ENCODE peak calls at places on chromosomes 11 and 22, in eight cellular contexts. F, Y, E, S, K, L, H and O are unnamed samples.
A peak's percentile ranks its signal among the peaks of the same experiment; 100 is the strongest.

GRCh38 chr22:26956346-26956745 is 299.0 kb downstream of the MIAT start:
- DNase-seq in F (no peak), Y (no peak), E (no peak), S (no peak), K (no peak), L (no peak), H (no peak), O (no peak)

GRCh38 chr11:94007906-94008305 is 13.2 kb upstream of the HEPHL1 start:
- DNase-seq in F (no peak), Y (no peak), E (no peak), S (no peak), K (no peak), L (no peak), H (no peak), O (peak; percentile 88)

GRCh38 chr11:8011981-8012444 is 24.9 kb downstream of the EIF3F start:
- DNase-seq in F (no peak), Y (no peak), E (peak; percentile 68), S (peak; percentile 86), K (peak; percentile 99), L (no peak), H (no peak), O (peak; percentile 72)

GRCh38 chr11:46367244-46367915 is 14.1 kb upstream of the MDK start:
- DNase-seq in F (no peak), Y (peak; percentile 74), E (peak; percentile 64), S (peak; percentile 61), K (peak; percentile 68), L (peak; percentile 80), H (no peak), O (no peak)

GRCh38 chr11:120511804-120512726 is 517 bp downstream of the GRIK4 start:
- DNase-seq in F (no peak), Y (no peak), E (no peak), S (no peak), K (no peak), L (peak; percentile 79), H (no peak), O (no peak)

GRCh38 chr11:117840881-117841581 is 16.5 kb upstream of the FXYD2 start:
- DNase-seq in F (no peak), Y (no peak), E (no peak), S (no peak), K (no peak), L (peak; percentile 43), H (no peak), O (no peak)

GRCh38 chr11:115321602-115322289 is 182.5 kb downstream of the CADM1 start:
- DNase-seq in F (no peak), Y (no peak), E (peak; percentile 49), S (no peak), K (no peak), L (no peak), H (no peak), O (no peak)

GRCh38 chr11:43278302-43278956 is 33.4 kb upstream of the API5 start:
- DNase-seq in F (no peak), Y (peak; percentile 23), E (peak; percentile 13), S (peak; percentile 59), K (peak; percentile 18), L (no peak), H (no peak), O (peak; percentile 10)

GRCh38 chr11:69009441-69010211 is 3.4 kb downstream of the MRGPRF start:
- DNase-seq in F (no peak), Y (no peak), E (no peak), S (no peak), K (no peak), L (peak; percentile 40), H (no peak), O (no peak)

GRCh38 chr11:13874596-13874995 is 87.9 kb upstream of the SPON1 start:
- DNase-seq in F (no peak), Y (no peak), E (no peak), S (no peak), K (no peak), L (no peak), H (no peak), O (no peak)

GRCh38 chr22:47549741-47550340 is 787.4 kb downstream of the TBC1D22A start:
- DNase-seq in F (no peak), Y (no peak), E (no peak), S (no peak), K (no peak), L (no peak), H (no peak), O (no peak)

GRCh38 chr22:42754658-42755057 is 34.0 kb upstream of the A4GALT start:
- DNase-seq in F (no peak), Y (no peak), E (no peak), S (peak; percentile 71), K (peak; percentile 88), L (no peak), H (no peak), O (peak; percentile 70)

GRCh38 chr11:62005231-62005661 is 37.8 kb upstream of the FTH1 start:
- DNase-seq in F (no peak), Y (no peak), E (no peak), S (peak; percentile 36), K (no peak), L (no peak), H (no peak), O (no peak)

GRCh38 chr11:22703561-22703960 is 37.1 kb downstream of the GAS2 start:
- DNase-seq in F (no peak), Y (no peak), E (no peak), S (peak; percentile 28), K (no peak), L (no peak), H (no peak), O (peak; percentile 38)

GRCh38 chr11:58222730-58223129 is 6.0 kb downstream of the OR10Q1 start:
- DNase-seq in F (no peak), Y (no peak), E (peak; percentile 1), S (peak; percentile 45), K (peak; percentile 40), L (no peak), H (no peak), O (peak; percentile 50)

GRCh38 chr11:44519989-44520737 is 45.3 kb upstream of the CD82 start:
- DNase-seq in F (no peak), Y (no peak), E (no peak), S (no peak), K (no peak), L (no peak), H (no peak), O (no peak)

GRCh38 chr22:38034278-38034882 is 22.8 kb upstream of the PICK1 start:
- DNase-seq in F (peak; percentile 57), Y (peak; percentile 96), E (peak; percentile 89), S (peak; percentile 95), K (peak; percentile 93), L (peak; percentile 94), H (peak; percentile 15), O (peak; percentile 81)

GRCh38 chr11:128593281-128593680 is 5.9 kb upstream of the ETS1 start:
- DNase-seq in F (no peak), Y (no peak), E (peak; percentile 22), S (peak; percentile 23), K (peak; percentile 39), L (no peak), H (no peak), O (peak; percentile 24)

GRCh38 chr11:43690929-43691328 is 10.4 kb downstream of the HSD17B12 start:
- DNase-seq in F (no peak), Y (peak; percentile 22), E (no peak), S (no peak), K (no peak), L (no peak), H (no peak), O (no peak)

GRCh38 chr22:40210814-40211213 is 33.1 kb downstream of the TNRC6B start:
- DNase-seq in F (no peak), Y (peak; percentile 33), E (no peak), S (no peak), K (no peak), L (no peak), H (peak; percentile 72), O (no peak)

GRCh38 chr11:1921576-1922141 is 2.2 kb downstream of the TNNT3 start:
- DNase-seq in F (no peak), Y (no peak), E (no peak), S (peak; percentile 93), K (peak; percentile 78), L (no peak), H (no peak), O (no peak)

GRCh38 chr11:116910378-116910777 is 73.0 kb upstream of the APOA1 start:
- DNase-seq in F (no peak), Y (no peak), E (peak; percentile 54), S (peak; percentile 43), K (peak; percentile 49), L (no peak), H (no peak), O (no peak)

GRCh38 chr11:96798445-96798844 is 408.6 kb downstream of the JRKL start:
- DNase-seq in F (no peak), Y (no peak), E (no peak), S (no peak), K (no peak), L (no peak), H (no peak), O (no peak)
- H3K4me3 ChIP-seq in F (no peak overlapping the region), Y (no peak overlapping the region), E (no peak overlapping the region), S (no peak overlapping the region), K (no peak overlapping the region), L (no peak overlapping the region), H (no peak overlapping the region), O (no peak overlapping the region)

DNA sequence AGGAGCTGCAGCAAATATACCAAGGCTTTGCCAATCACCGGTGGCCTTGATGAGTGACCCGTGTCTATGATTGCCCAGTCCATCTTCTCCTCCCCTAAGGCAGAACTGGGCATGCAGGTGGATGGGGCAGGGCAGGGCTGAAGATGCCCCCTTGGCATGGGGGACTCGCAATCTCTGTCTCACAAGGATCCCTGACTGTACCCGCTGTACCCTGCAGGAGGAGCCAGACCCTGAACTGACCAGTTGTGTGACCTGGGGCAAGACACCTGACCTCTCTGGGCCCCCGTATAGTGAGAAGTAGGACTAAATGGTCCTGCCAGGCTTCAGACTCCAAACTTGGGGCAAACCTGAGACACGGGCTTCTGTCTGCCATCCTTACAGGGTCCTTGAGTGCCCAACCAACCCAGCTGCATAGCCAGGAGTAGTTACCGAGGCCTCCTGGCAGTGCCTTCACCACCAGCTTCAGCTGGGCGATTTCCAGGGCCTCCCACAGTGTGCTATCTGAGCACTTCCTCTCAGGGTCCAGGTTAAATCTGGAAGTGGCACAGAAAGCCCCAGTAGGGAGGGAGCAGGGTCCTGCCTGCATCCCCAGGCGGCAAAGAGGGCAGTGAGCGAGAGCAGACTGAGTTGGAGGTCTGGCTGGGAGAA is 6.4 kb upstream of the KCNJ11 start:
- DNase-seq in F (no peak), Y (no peak), E (no peak), S (no peak), K (no peak), L (no peak), H (no peak), O (no peak)
- TF ChIP-seq CTCF in F (no peak), Y (no peak), E (no peak), S (no peak), K (no peak), L (no peak), H (no peak), O (no peak)

GRCh38 chr11:3838504-3838903 is 2.3 kb downstream of the RHOG start:
- DNase-seq in F (no peak), Y (peak; percentile 59), E (no peak), S (no peak), K (no peak), L (no peak), H (no peak), O (no peak)
- H3K4me3 ChIP-seq in F (peak overlapping the region; percentile 96), Y (peak overlapping the region; percentile 95), E (no peak overlapping the region), S (no peak overlapping the region), K (no peak overlapping the region), L (no peak overlapping the region), H (peak overlapping the region; percentile 98), O (no peak overlapping the region)

DNA sequence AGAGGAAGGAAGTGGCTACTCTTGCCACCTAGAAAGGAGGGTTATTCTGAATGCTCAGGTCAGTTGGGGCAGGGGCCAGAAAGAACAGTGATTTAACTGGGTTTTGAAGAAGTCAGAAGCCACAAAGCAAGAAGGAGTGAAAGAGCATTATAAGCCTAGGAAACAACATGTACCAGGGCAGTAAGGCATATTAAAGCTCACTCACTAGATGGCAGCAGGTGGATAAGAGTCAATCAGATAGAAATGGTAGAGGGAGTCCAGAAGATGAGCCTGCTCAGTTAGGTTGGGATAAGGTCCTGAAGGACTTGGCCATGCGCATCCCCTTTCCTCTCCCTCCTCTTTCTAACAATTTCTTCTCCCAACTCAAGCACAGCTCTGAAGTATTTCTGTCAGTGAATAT is 22.0 kb upstream of the PATE1 start:
- DNase-seq in F (no peak), Y (peak; percentile 37), E (no peak), S (peak; percentile 46), K (peak; percentile 10), L (no peak), H (no peak), O (peak; percentile 22)
- TF ChIP-seq CTCF in F (no peak), Y (peak; percentile 18), E (peak; percentile 2), S (peak; percentile 26), K (peak; percentile 13), L (no peak), H (peak; percentile 36), O (peak; percentile 34)